ENCODE peak calls at places on chromosomes 6 and 20, in seven cellular contexts. T is GM23248; Z is effector memory CD4-positive, alpha-beta T cell; U is CD8-positive, alpha-beta memory T cell; N is mammary epithelial cell; A is hepatocyte; K is right lobe of liver. Y is an unnamed sample.

GRCh38 chr20:32040142-32040953 is 11.7 kb upstream of the HCK start:
- DNase-seq in T (no peak), A (no peak), Z (no peak), N (peak; percentile 27), U (no peak), K (peak; percentile 60), Y (no peak)

GRCh38 chr6:88910922-88911778 is 52.3 kb downstream of the RNGTT start:
- DNase-seq in T (no peak), Z (no peak), N (no peak), A (no peak), K (no peak), U (no peak), Y (no peak)

GRCh38 chr6:80329496-80329895 is 223.0 kb downstream of the BCKDHB start:
- DNase-seq in K (no peak), N (no peak), T (no peak), A (no peak), U (no peak), Z (no peak), Y (no peak)

GRCh38 chr20:18057106-18057993 is at the start of gene OVOL2:
- DNase-seq in A (peak; percentile 88), K (peak; percentile 60), Z (no peak), T (peak; percentile 12), N (peak; percentile 82), U (no peak), Y (no peak)

GRCh38 chr6:106763361-106763760 is 134.0 kb downstream of the QRSL1 start:
- DNase-seq in Z (no peak), T (no peak), A (no peak), N (no peak), U (no peak), K (no peak), Y (no peak)

GRCh38 chr6:106910999-106911949 is 63.3 kb downstream of the CD24 start:
- DNase-seq in K (no peak), A (no peak), N (peak; percentile 12), Z (no peak), T (no peak), U (no peak), Y (no peak)

GRCh38 chr6:34324738-34325444 is 67.6 kb downstream of the NUDT3 start:
- DNase-seq in T (peak; percentile 61), A (peak; percentile 53), K (no peak), N (peak; percentile 14), Z (no peak), U (no peak), Y (no peak)

GRCh38 chr6:38012573-38012972 is 193.0 kb downstream of the ZFAND3 start:
- DNase-seq in A (peak; percentile 37), T (peak; percentile 71), K (no peak), U (no peak), N (peak; percentile 30), Z (no peak), Y (no peak)

GRCh38 chr6:50272611-50273010 is 222.9 kb upstream of the DEFB112 start:
- DNase-seq in U (no peak), T (no peak), A (no peak), Z (no peak), K (no peak), N (peak; percentile 61), Y (no peak)

GRCh38 chr20:50340586-50340985 is 150.0 kb downstream of the CEBPB start:
- DNase-seq in N (no peak), Z (no peak), K (no peak), U (no peak), A (no peak), T (no peak), Y (no peak)

GRCh38 chr20:38446441-38447209 is 11.5 kb upstream of the SNHG17 start:
- DNase-seq in Z (peak; percentile 87), A (peak; percentile 96), T (peak; percentile 93), N (peak; percentile 84), K (peak; percentile 91), U (peak; percentile 89), Y (peak; percentile 78)

GRCh38 chr6:166940643-166941068 is 15.7 kb downstream of the RNASET2 start:
- DNase-seq in A (no peak), N (no peak), Z (no peak), U (no peak), T (peak; percentile 54), K (no peak), Y (no peak)

GRCh38 chr20:1636621-1637020 is 16.8 kb upstream of the SIRPB1 start:
- DNase-seq in N (no peak), T (no peak), A (no peak), K (no peak), Z (no peak), U (no peak), Y (no peak)

GRCh38 chr6:18412644-18413043 is 25.5 kb downstream of the RNF144B start:
- DNase-seq in N (no peak), A (no peak), U (no peak), T (peak; percentile 70), K (no peak), Z (no peak), Y (no peak)

GRCh38 chr6:151310852-151311767 is 71.3 kb downstream of the AKAP12 start:
- DNase-seq in T (no peak), N (no peak), K (no peak), Z (no peak), U (no peak), A (no peak), Y (no peak)

GRCh38 chr20:20150241-20150640 is 97.9 kb downstream of the CFAP61 start:
- DNase-seq in A (no peak), K (no peak), N (no peak), T (no peak), U (no peak), Z (no peak), Y (no peak)

GRCh38 chr6:15715060-15715459 is 52.2 kb upstream of the DTNBP1 start:
- DNase-seq in K (no peak), U (no peak), A (no peak), N (peak; percentile 89), Z (no peak), T (peak; percentile 70), Y (no peak)

GRCh38 chr6:111552241-111552744 is 53.4 kb downstream of the TRAF3IP2 start:
- DNase-seq in Z (no peak), U (no peak), T (peak; percentile 98), N (peak; percentile 80), K (no peak), A (peak; percentile 92), Y (peak; percentile 28)

GRCh38 chr20:34970193-34971037 is 14.7 kb downstream of the MYH7B start:
- DNase-seq in A (no peak), N (no peak), T (no peak), U (no peak), K (no peak), Z (no peak), Y (peak; percentile 37)

GRCh38 chr6:21228411-21228810 is 365.1 kb upstream of the SOX4 start:
- DNase-seq in U (no peak), A (no peak), T (peak; percentile 76), N (peak; percentile 84), Z (no peak), K (no peak), Y (no peak)

GRCh38 chr6:158769228-158769627 is 49.9 kb downstream of the EZR start:
- DNase-seq in U (no peak), A (no peak), N (no peak), T (no peak), K (no peak), Z (no peak), Y (no peak)

GRCh38 chr20:48795058-48795457 is 32.7 kb downstream of the PREX1 start:
- DNase-seq in N (no peak), A (no peak), U (no peak), K (no peak), Z (no peak), T (no peak), Y (no peak)

GRCh38 chr6:89509719-89510339 is 76.9 kb downstream of the ANKRD6 start:
- DNase-seq in A (no peak), K (no peak), U (no peak), T (no peak), N (no peak), Z (no peak), Y (no peak)

GRCh38 chr6:82331031-82331773 is 32.4 kb upstream of the TPBG start:
- DNase-seq in T (peak; percentile 86), N (peak; percentile 92), K (no peak), U (no peak), A (peak; percentile 9), Z (no peak), Y (no peak)

GRCh38 chr20:60900581-60900980 is 351.5 kb upstream of the CDH4 start:
- DNase-seq in U (no peak), T (no peak), N (no peak), A (no peak), K (no peak), Z (no peak), Y (no peak)

GRCh38 chr6:104325341-104326172 is 534.2 kb downstream of the HACE1 start:
- DNase-seq in N (peak; percentile 4), Z (no peak), K (no peak), U (no peak), T (peak; percentile 50), A (peak; percentile 51), Y (no peak)

GRCh38 chr6:93392797-93393196 is 26.6 kb downstream of the EPHA7 start:
- DNase-seq in T (no peak), U (no peak), N (no peak), A (no peak), Z (no peak), K (no peak), Y (no peak)
- H3K27ac ChIP-seq in T (no peak overlapping the region), U (no peak overlapping the region), N (no peak overlapping the region), A (no peak overlapping the region), Z (no peak overlapping the region), K (no peak overlapping the region), Y (no peak overlapping the region)

GRCh38 chr20:46350986-46351267 is 42.6 kb upstream of the CDH22 start:
- DNase-seq in N (no peak), U (no peak), A (no peak), Z (no peak), K (no peak), T (no peak), Y (no peak)

GRCh38 chr20:46350201-46350985 is 42.1 kb upstream of the CDH22 start:
- DNase-seq in K (no peak), N (peak; percentile 40), Z (no peak), U (no peak), T (peak; percentile 89), A (peak; percentile 76), Y (no peak)

GRCh38 chr20:46349742-46350056 is 41.4 kb upstream of the CDH22 start:
- DNase-seq in U (no peak), A (peak; percentile 31), N (no peak), Z (no peak), T (no peak), K (no peak), Y (no peak)

GRCh38 chr20:46352370-46352938 is 44.2 kb upstream of the CDH22 start:
- DNase-seq in A (no peak), Z (no peak), U (no peak), N (no peak), K (no peak), T (no peak), Y (no peak)

GRCh38 chr20:46351357-46352058 is 43.2 kb upstream of the CDH22 start:
- DNase-seq in T (no peak), U (no peak), A (no peak), K (no peak), N (no peak), Z (no peak), Y (no peak)
- H3K27ac ChIP-seq in T (peak overlapping the region; percentile 72), U (no peak overlapping the region), A (peak overlapping the region; percentile 78), K (no peak overlapping the region), N (no peak overlapping the region), Z (no peak overlapping the region), Y (peak overlapping the region; percentile 11)

GRCh38 chr6:130107710-130108109 is 89.3 kb downstream of the L3MBTL3 start:
- DNase-seq in Z (no peak), A (no peak), U (no peak), T (no peak), N (no peak), K (no peak), Y (no peak)
- H3K27ac ChIP-seq in Z (no peak overlapping the region), A (no peak overlapping the region), U (no peak overlapping the region), T (no peak overlapping the region), N (no peak overlapping the region), K (no peak overlapping the region), Y (no peak overlapping the region)

GRCh38 chr20:57396212-57396611 is 5.0 kb downstream of the RBM38 start:
- DNase-seq in T (no peak), U (no peak), N (no peak), Z (no peak), K (no peak), A (no peak), Y (no peak)
- H3K27ac ChIP-seq in T (peak overlapping the region; percentile 66), U (peak overlapping the region; percentile 4), N (no peak overlapping the region), Z (peak overlapping the region; percentile 8), K (no peak overlapping the region), A (no peak overlapping the region), Y (peak overlapping the region; percentile 77)

Y was measured in caudate nucleus.